ENCODE peak calls at places on chromosome 15, in nine cellular contexts. Q is neural progenitor cell, D is K562, K is heart left ventricle, C is adrenal gland, A is vagina, E is right lobe of liver, P is breast epithelium, M is stomach. L is an unnamed sample. For H3K27me3, the result is how much of the 10 kb centered on the place peaks cover.

GRCh38 chr15:67124911-67125588 is 59.6 kb downstream of the SMAD3 start:
- DNase-seq in Q (no peak), D (no peak), K (no peak), C (no peak), A (no peak), E (no peak), P (no peak), M (no peak), L (no peak)

GRCh38 chr15:73344051-73344450 is 24.7 kb downstream of the HCN4 start:
- DNase-seq in Q (no peak), D (no peak), K (no peak), C (no peak), A (no peak), E (no peak), P (no peak), M (no peak), L (no peak)

GRCh38 chr15:73334086-73334485 is 34.7 kb downstream of the HCN4 start:
- DNase-seq in Q (no peak), D (no peak), K (no peak), C (no peak), A (no peak), E (no peak), P (no peak), M (no peak), L (no peak)

GRCh38 chr15:89321521-89322410 is 12.9 kb downstream of the POLG start:
- DNase-seq in Q (no peak), D (no peak), K (no peak), C (peak), A (no peak), E (peak), P (no peak), M (peak), L (no peak)

GRCh38 chr15:67033521-67033920 is 31.9 kb upstream of the SMAD3 start:
- DNase-seq in Q (peak), D (no peak), K (peak), C (no peak), A (no peak), E (no peak), P (no peak), M (no peak), L (no peak)

GRCh38 chr15:48722764-48723661 is 77.5 kb upstream of the FBN1 start:
- DNase-seq in Q (no peak), D (no peak), K (no peak), C (peak), A (no peak), E (no peak), P (no peak), M (no peak), L (no peak)

GRCh38 chr15:65409284-65409631 is 13.5 kb downstream of the IGDCC4 start:
- DNase-seq in Q (no peak), D (no peak), K (no peak), C (no peak), A (no peak), E (no peak), P (no peak), M (no peak), L (peak)

GRCh38 chr15:26083457-26084350 is 220.6 kb upstream of the ATP10A start:
- DNase-seq in Q (no peak), D (no peak), K (no peak), C (no peak), A (no peak), E (no peak), P (no peak), M (no peak), L (no peak)

GRCh38 chr15:63972801-63973200 is 73.5 kb downstream of the DAPK2 start:
- DNase-seq in Q (peak), D (no peak), K (no peak), C (no peak), A (no peak), E (no peak), P (no peak), M (no peak), L (no peak)

GRCh38 chr15:101540480-101541239 is 51.2 kb upstream of the PCSK6 start:
- DNase-seq in Q (no peak), D (no peak), K (no peak), C (no peak), A (peak), E (no peak), P (no peak), M (no peak), L (no peak)

GRCh38 chr15:26665950-26666921 is 106.6 kb downstream of the GABRB3 start:
- DNase-seq in Q (peak), D (no peak), K (no peak), C (no peak), A (no peak), E (no peak), P (no peak), M (no peak), L (no peak)

GRCh38 chr15:32649336-32649735 is 7.8 kb downstream of the SCG5 start:
- DNase-seq in Q (peak), D (peak), K (no peak), C (no peak), A (no peak), E (peak), P (no peak), M (no peak), L (no peak)

GRCh38 chr15:54960266-54960665 is 236.5 kb downstream of the RSL24D1 start:
- DNase-seq in Q (no peak), D (no peak), K (no peak), C (no peak), A (no peak), E (no peak), P (no peak), M (no peak), L (no peak)

GRCh38 chr15:70566047-70566835 is 197.1 kb downstream of the UACA start:
- DNase-seq in Q (peak), D (no peak), K (no peak), C (no peak), A (peak), E (peak), P (no peak), M (no peak), L (no peak)

GRCh38 chr15:51046799-51047449 is 47.8 kb downstream of the TNFAIP8L3 start:
- DNase-seq in Q (no peak), D (no peak), K (peak), C (peak), A (no peak), E (peak), P (no peak), M (peak), L (no peak)

GRCh38 chr15:57566840-57567239 is 24.9 kb upstream of the MYZAP start:
- DNase-seq in Q (no peak), D (no peak), K (no peak), C (no peak), A (no peak), E (no peak), P (no peak), M (peak), L (no peak)

GRCh38 chr15:72319985-72320671 is at the start of gene CELF6:
- DNase-seq in Q (peak), D (peak), K (peak), C (peak), A (no peak), E (peak), P (peak), M (peak), L (peak)

GRCh38 chr15:62165029-62165792 is at the start of gene C2CD4B:
- DNase-seq in Q (peak), D (no peak), K (peak), C (peak), A (no peak), E (peak), P (peak), M (peak), L (peak)

GRCh38 chr15:64067564-64068030 is 21.3 kb upstream of the DAPK2 start:
- DNase-seq in Q (peak), D (peak), K (peak), C (peak), A (no peak), E (peak), P (peak), M (peak), L (peak)

GRCh38 chr15:75104804-75105557 is 81.6 kb downstream of the PPCDC start:
- DNase-seq in Q (no peak), D (no peak), K (peak), C (peak), A (no peak), E (peak), P (no peak), M (no peak), L (peak)

GRCh38 chr15:26624128-26624527 is 148.7 kb downstream of the GABRB3 start:
- DNase-seq in Q (no peak), D (no peak), K (no peak), C (no peak), A (no peak), E (no peak), P (no peak), M (no peak), L (no peak)

GRCh38 chr15:73414876-73415275 is 28.1 kb upstream of the REC114 start:
- DNase-seq in Q (no peak), D (no peak), K (no peak), C (no peak), A (no peak), E (no peak), P (no peak), M (no peak), L (no peak)

GRCh38 chr15:93829115-93829849 is 402.1 kb upstream of the MCTP2 start:
- DNase-seq in Q (no peak), D (no peak), K (no peak), C (peak), A (no peak), E (no peak), P (no peak), M (no peak), L (no peak)

GRCh38 chr15:43483306-43484128 is 9.4 kb downstream of the TP53BP1 start:
- DNase-seq in Q (no peak), D (no peak), K (no peak), C (no peak), A (no peak), E (no peak), P (no peak), M (no peak), L (no peak)

GRCh38 chr15:52172869-52173268 is 18.3 kb downstream of the GNB5 start:
- DNase-seq in Q (no peak), D (no peak), K (no peak), C (no peak), A (no peak), E (no peak), P (no peak), M (no peak), L (no peak)

GRCh38 chr15:59492389-59493377 is 54.7 kb downstream of the FAM81A start:
- DNase-seq in Q (peak), D (peak), K (peak), C (peak), A (no peak), E (peak), P (no peak), M (peak), L (peak)

GRCh38 chr15:77031376-77032050 is 36.6 kb downstream of the PSTPIP1 start:
- DNase-seq in Q (no peak), D (no peak), K (peak), C (no peak), A (no peak), E (no peak), P (peak), M (peak), L (peak)

GRCh38 chr15:31197497-31198414 is 96.2 kb upstream of the TRPM1 start:
- DNase-seq in Q (peak), D (peak), K (no peak), C (no peak), A (no peak), E (peak), P (no peak), M (peak), L (peak)

GRCh38 chr15:83289160-83289559 is 4.7 kb upstream of the BNC1 start:
- DNase-seq in Q (no peak), D (no peak), K (no peak), C (no peak), A (no peak), E (no peak), P (no peak), M (no peak), L (no peak)

GRCh38 chr15:88655780-88656488 is 17.1 kb downstream of the ISG20 start:
- DNase-seq in Q (no peak), D (no peak), K (no peak), C (no peak), A (peak), E (peak), P (no peak), M (peak), L (no peak)

DNA sequence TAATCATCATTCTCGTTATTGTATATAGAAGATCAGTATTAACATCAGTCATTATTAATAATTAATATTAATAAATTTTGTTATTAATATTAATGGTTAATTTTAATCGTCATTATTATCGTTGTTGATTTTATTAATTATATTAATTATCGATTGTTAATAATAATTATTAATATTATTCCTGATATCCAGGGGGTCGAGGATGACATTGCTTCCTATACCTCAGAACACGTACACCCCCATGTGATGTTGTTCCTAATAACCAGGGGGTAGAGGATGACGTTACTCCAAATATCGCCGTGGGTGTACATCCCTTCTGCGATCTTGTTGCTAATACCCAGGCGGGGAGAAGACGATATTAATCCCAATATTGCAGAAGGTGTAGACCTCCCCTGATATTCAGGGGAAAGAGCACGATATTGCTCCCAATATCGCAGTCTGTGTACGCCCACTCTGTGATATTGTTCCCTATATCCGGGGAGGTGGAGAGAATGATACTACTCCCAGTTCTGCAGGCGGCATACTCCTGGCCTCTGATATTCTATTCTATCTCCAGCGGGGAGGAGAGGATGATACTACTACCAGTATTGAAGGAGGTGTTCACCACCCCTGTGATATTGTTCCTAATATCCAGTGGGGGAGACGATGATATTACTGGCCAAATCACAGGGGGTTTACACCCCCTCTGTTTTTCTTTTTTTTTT is 22.3 kb upstream of the BMF start:
- DNase-seq in Q (no peak), D (no peak), K (no peak), C (no peak), A (no peak), E (no peak), P (no peak), M (no peak), L (no peak)
- H3K4me3 ChIP-seq in Q (no peak), D (no peak), K (no peak), C (no peak), A (no peak), E (no peak), P (no peak), M (no peak), L (no peak)

DNA sequence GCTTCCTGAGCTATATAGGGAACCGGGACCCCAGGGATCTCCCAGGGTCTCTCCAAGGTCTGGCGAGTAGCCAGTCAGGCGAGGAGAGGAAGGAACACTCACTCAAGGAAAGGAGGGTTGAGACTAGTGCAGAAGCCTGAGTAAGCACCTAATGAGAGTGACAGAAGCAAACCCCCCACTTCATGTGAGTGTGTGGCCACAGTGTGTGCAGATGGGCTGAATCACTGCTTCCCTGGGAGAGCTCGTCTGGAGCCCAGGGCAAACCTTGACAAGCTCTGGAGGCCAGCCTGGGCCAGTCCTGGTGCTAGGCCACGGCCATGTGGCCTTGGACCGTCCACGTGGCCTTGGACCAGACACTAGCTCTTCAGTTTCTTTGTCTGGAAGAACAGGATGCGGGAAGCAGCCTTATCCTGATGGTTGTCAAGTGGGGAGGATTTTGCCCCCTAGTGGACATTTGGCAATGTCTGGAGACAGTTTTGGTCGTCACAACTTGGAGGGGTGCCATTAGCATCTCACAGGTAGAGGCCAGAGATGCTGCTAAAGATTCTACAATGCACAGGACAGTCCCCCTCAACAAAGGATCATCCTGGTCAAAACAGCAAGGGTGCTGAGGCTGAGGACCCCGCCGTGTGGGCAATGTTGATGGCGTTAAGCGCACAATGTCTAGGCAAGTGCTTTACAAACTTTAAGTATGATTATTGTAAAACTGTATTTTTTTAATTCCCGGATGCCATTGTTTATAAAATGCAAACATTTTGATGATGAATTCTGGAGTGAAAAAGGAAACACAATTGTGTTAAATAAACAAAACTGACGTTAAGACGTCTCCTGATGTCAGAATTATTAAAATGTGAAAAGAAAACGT is 34.8 kb upstream of the CTSH start:
- DNase-seq in Q (peak), D (peak), K (peak), C (peak), A (no peak), E (peak), P (peak), M (peak), L (peak)
- TF ChIP-seq CTCF in Q (peak), D (peak), K (peak), C (peak), A (no peak), E (peak), P (peak), M (peak), L (peak)

DNA sequence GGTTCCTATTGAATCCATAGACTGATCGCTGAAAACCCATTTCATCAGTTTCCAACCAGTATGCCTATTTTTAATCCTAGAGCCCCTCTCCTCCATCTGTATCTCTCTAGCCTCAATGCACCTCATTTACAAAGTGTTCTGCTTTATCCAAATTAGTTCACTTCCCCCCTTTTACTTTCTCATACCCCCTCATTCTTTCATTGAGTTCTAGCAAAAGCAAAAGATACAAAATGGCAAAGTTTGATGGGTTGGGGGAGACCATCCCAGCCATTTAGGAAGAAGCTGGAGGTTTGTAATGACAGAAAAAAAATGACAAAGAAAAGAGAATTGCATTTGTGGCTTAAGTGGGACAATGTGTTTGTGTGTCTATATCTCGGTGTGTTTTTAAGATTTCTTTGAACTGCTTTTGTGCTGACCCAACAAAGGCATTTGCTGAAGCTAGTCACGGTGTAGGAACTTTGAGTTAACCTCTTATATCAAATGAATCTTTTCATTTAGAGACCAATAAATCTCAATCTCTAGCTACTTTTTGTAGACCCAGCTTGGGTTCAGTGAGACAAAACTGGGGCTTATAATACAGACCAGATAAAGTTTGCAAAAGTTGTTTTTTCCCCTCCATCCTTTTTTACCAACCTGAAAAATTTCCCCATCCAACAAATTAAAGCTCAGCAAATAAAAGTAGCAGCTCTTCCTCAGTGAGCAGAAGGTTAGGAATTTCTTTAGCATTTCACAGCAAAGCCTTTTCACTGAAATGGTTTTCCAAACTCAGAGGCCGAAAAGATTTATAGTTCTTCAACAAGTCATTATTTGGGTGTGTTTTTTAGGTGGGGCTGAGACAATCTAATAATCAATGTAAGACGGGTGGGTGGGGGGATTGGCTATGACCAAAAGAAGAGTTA is 18.8 kb downstream of the NR2F2 start:
- DNase-seq in Q (peak), D (no peak), K (no peak), C (no peak), A (no peak), E (no peak), P (no peak), M (no peak), L (no peak)
- H3K27me3 ChIP-seq in Q (half or more), D (under half), K (half or more), C (under half), A (under half), E (under half), P (under half), M (half or more), L (under half)

GRCh38 chr15:90596943-90597342 is 67.2 kb downstream of the CRTC3 start:
- DNase-seq in Q (no peak), D (no peak), K (no peak), C (no peak), A (no peak), E (no peak), P (no peak), M (no peak), L (no peak)

GRCh38 chr15:90598053-90598577 is 68.4 kb downstream of the CRTC3 start:
- DNase-seq in Q (peak), D (peak), K (peak), C (peak), A (no peak), E (peak), P (no peak), M (peak), L (peak)

GRCh38 chr15:90598679-90599078 is 69.0 kb downstream of the CRTC3 start:
- DNase-seq in Q (no peak), D (no peak), K (no peak), C (no peak), A (no peak), E (no peak), P (no peak), M (no peak), L (no peak)

GRCh38 chr15:90599116-90599515 is 69.4 kb downstream of the CRTC3 start:
- DNase-seq in Q (no peak), D (no peak), K (no peak), C (no peak), A (no peak), E (no peak), P (no peak), M (no peak), L (no peak)

DNA sequence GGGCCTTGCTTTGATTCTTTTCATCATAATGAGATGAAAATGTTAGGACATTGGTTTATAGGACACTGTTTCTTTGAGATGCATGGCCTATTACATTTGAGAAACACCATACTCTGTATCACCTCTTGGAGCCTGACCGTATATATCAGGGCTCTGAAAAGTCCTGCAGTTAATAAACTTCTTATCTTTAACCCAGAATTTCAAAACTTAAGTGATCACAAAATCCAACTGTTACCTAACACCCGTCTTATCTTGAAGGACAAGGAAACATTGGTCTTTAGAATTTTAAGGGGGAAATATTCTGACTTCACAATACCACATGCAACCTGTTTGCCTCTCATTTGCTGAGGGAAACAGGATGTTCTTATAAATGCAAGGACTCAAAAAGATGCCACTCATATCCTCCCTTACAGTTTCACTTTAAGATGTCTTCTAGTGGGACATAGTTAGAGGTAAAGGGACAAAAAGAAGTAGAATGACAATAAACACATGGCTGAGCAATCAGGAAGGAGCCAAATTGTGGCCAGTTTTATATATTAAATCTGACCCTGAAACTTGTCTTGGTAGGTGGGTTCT is 67.8 kb downstream of the CRTC3 start:
- DNase-seq in Q (no peak), D (no peak), K (no peak), C (no peak), A (no peak), E (no peak), P (no peak), M (no peak), L (no peak)
- H3K4me3 ChIP-seq in Q (no peak), D (peak), K (no peak), C (no peak), A (no peak), E (no peak), P (no peak), M (no peak), L (peak)

L was measured in GM06990.